ENCODE peak calls at places on chromosomes 11 and 22, in four cellular contexts. I, O, H and X are unnamed samples. For H3K4me1 and H3K27me3, the result is how much of the 10 kb centered on the place peaks cover.

GRCh38 chr11:66691311-66691980 is 13.8 kb upstream of the RBM4B start:
- DNase-seq in I (no peak), O (no peak), H (no peak), X (no peak)

GRCh38 chr11:8219257-8220021 is 44.2 kb downstream of the LMO1 start:
- DNase-seq in I (no peak), O (no peak), H (peak), X (peak)

GRCh38 chr11:116637766-116638165 is 135.0 kb downstream of the BUD13 start:
- DNase-seq in I (no peak), O (no peak), H (no peak), X (no peak)

GRCh38 chr11:8282621-8283509 is 19.2 kb upstream of the LMO1 start:
- DNase-seq in I (no peak), O (peak), H (peak), X (no peak)

GRCh38 chr11:35714882-35715612 is 52.5 kb downstream of the TRIM44 start:
- DNase-seq in I (no peak), O (no peak), H (no peak), X (no peak)

GRCh38 chr11:94142308-94143277 is 14.0 kb downstream of the PANX1 start:
- DNase-seq in I (no peak), O (no peak), H (no peak), X (no peak)

GRCh38 chr22:20113551-20114310 is 2.2 kb upstream of the RANBP1 start:
- DNase-seq in I (no peak), O (no peak), H (no peak), X (no peak)

GRCh38 chr11:94786264-94787126 is 18.3 kb downstream of the AMOTL1 start:
- DNase-seq in I (no peak), O (no peak), H (no peak), X (no peak)

GRCh38 chr11:75801362-75802021 is 13.5 kb upstream of the UVRAG start:
- DNase-seq in I (peak), O (peak), H (no peak), X (no peak)

GRCh38 chr11:82631722-82632630 is 101.7 kb downstream of the FAM181B start:
- DNase-seq in I (no peak), O (no peak), H (no peak), X (no peak)

GRCh38 chr11:114134870-114135269 is 75.4 kb downstream of the ZBTB16 start:
- DNase-seq in I (no peak), O (no peak), H (no peak), X (no peak)

GRCh38 chr11:74434528-74434927 is 32.8 kb downstream of the KCNE3 start:
- DNase-seq in I (no peak), O (no peak), H (no peak), X (no peak)

GRCh38 chr22:42338502-42338901 is 68.0 kb upstream of the TCF20 start:
- DNase-seq in I (no peak), O (no peak), H (no peak), X (no peak)

GRCh38 chr11:613369-613968 is 2.3 kb downstream of the IRF7 start:
- DNase-seq in I (peak), O (no peak), H (peak), X (no peak)

GRCh38 chr11:21321530-21321929 is 652.1 kb downstream of the NELL1 start:
- DNase-seq in I (no peak), O (no peak), H (no peak), X (no peak)

GRCh38 chr22:44181033-44181911 is 547 bp downstream of the PARVG start:
- DNase-seq in I (peak), O (no peak), H (no peak), X (no peak)

GRCh38 chr11:131689049-131689925 is 318.9 kb downstream of the NTM start:
- DNase-seq in I (no peak), O (no peak), H (no peak), X (no peak)

GRCh38 chr11:85821636-85822035 is 10.7 kb upstream of the SYTL2 start:
- DNase-seq in I (no peak), O (no peak), H (peak), X (no peak)

GRCh38 chr11:69339916-69340565 is 46.1 kb downstream of the MYEOV start:
- DNase-seq in I (no peak), O (no peak), H (no peak), X (no peak)
- H3K27ac ChIP-seq in I (no peak), O (no peak), H (no peak), X (no peak)

DNA sequence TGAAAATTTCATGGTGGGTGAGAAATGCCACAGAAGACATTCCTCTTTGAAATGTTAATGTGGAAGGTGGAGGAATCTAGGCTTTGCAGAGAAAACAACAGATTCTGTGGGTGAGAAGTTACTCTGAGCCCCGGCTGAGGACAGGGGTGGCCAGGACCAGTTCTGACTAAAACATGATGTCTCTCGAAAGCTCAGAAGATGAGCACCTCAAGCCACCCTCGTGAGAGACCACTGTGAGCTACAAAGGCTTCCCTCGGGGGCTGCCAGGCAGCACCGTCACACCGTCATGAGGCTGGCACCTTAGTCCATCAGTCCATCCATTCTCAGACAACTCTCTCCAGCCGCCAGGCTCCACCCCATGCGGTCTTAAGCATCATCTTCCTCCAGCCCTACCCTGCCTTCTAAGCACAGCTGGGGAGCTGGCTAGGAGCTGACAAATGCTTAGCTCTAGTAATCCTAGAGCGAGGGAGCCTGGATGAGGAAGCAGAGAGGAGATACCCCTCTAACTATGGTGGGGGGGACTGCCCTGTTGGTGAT is 360.5 kb downstream of the SHANK2 start:
- DNase-seq in I (no peak), O (no peak), H (no peak), X (no peak)
- H3K4me1 ChIP-seq in I (under half), O (under half), H (under half), X (under half)

GRCh38 chr11:122162095-122162494 is 46.1 kb upstream of the BLID start:
- DNase-seq in I (no peak), O (no peak), H (no peak), X (no peak)
- H3K27me3 ChIP-seq in I (under half), O (under half), H (under half), X (under half)

DNA sequence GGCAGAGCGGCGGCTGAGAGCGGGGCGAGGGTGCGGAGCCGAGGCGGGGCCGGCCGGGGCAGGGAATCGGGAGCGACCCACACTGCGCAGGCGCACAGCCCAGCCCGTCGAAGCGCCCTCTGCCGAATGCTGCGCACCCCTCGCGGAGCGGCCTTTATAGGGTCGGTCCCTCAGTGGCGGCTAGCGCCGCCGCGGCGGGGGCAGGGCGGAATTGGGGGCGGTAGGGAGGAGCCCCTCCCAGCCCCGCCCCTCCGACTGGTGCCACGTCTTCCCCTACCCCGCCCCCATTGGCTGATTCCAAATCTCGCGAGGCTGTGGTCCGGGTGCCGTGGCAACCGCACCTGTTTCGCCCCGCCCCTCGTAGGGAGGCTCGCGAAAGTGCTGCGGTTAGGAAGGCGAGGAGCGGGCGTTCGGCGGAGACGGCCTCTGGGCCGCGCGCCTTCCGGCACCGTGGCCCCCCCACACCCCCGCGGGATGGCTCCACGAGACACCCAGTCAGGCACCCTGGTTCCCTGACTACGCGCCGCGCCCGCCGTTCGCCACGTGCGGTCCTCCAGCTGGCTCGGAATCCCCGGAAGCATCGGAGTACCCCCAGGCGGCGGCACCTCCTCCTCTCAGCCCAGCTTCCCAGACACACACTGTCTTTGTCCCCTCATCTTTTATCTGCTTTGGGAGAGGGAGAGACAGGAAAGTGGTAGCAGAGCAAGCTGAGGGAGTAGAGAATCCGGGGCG is at the start of gene EHD1:
- DNase-seq in I (peak), O (peak), H (peak), X (peak)
- H3K27ac ChIP-seq in I (peak), O (peak), H (peak), X (no peak)

GRCh38 chr11:2377511-2378443 is 667 bp downstream of the CD81 start:
- DNase-seq in I (peak), O (no peak), H (peak), X (no peak)
- H3K4me1 ChIP-seq in I (under half), O (under half), H (under half), X (under half)

GRCh38 chr11:27625347-27625912 is 74.8 kb downstream of the BDNF start:
- DNase-seq in I (no peak), O (no peak), H (no peak), X (no peak)

GRCh38 chr11:27626269-27626937 is 73.9 kb downstream of the BDNF start:
- DNase-seq in I (no peak), O (no peak), H (no peak), X (no peak)

GRCh38 chr11:27626938-27627586 is 73.2 kb downstream of the BDNF start:
- DNase-seq in I (no peak), O (no peak), H (no peak), X (no peak)

GRCh38 chr11:27623945-27624523 is 76.2 kb downstream of the BDNF start:
- DNase-seq in I (no peak), O (no peak), H (no peak), X (no peak)

GRCh38 chr11:27627979-27628378 is 72.3 kb downstream of the BDNF start:
- DNase-seq in I (no peak), O (no peak), H (no peak), X (no peak)
- H3K27me3 ChIP-seq in I (under half), O (under half), H (under half), X (under half)

DNA sequence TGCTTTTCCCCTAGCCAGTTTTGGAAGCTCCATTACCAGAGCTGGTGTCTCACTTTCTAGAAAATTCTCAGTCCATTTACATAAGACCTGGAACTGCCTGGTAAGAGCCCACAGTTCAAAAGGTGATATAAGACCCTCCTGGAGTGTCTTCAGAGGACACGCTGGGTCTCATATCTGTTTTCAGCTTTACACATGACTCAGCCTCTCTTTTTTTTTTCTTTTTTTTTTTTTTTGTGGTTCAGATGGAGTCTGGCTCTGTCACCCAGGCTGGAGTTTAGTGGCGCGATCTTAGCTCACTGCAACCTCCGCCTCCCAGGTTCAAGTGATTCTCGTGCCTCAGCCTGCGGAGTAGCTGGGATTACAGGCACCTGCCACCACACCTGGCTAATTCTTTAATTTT is 30.7 kb downstream of the WEE1 start:
- DNase-seq in I (no peak), O (no peak), H (no peak), X (no peak)
- H3K27ac ChIP-seq in I (no peak), O (no peak), H (no peak), X (no peak)

DNA sequence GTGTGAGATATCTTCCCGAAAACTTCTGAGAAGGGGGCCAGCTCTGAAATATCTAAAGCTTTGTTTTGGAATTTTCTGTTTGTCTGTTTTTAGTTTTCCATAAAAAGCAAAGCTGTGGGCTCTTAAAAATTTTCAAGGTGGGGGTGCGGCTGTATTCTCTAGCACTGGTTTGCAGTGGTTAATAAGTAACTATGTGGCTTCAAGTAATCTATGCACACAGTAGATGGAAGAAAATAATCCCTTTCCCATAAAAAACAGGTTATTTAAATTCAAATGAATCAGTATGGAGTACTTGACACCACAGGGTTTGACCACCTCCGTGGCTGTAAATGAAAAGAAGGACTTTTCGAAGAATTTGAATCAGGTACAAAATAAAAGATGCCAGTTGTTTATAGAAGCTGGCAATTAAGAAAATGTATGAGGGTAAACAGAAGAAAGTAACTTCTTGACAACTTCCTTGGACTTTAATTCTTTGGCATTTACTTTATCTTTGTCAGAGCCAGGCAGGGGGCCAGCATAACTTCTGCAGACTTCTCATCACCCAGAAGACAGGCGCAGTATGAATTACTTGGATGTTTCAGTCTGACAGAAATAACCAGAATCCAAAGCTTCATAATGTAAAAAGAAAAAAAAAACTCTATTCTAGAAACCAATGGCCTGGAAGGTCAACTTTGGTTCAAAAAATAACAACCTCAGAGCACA is 981.0 kb downstream of the DLG2 start:
- DNase-seq in I (no peak), O (no peak), H (peak), X (no peak)
- H3K4me1 ChIP-seq in I (under half), O (under half), H (under half), X (under half)